ENCODE peak calls at places on chromosomes 16 and 17, in six cellular contexts. H, W, J, E, Y and T are unnamed samples. For H3K4me1, the result is how much of the 10 kb centered on the place peaks cover.

GRCh38 chr16:67150833-67151396 is at the start of gene B3GNT9:
- DNase-seq in H (peak), W (peak), J (peak), E (peak), Y (no peak), T (peak)

GRCh38 chr16:4450921-4451619 is 23.4 kb downstream of the NMRAL1 start:
- DNase-seq in H (no peak), W (peak), J (no peak), E (no peak), Y (no peak), T (no peak)

GRCh38 chr17:48997827-48998556 is 807 bp downstream of the IGF2BP1 start:
- DNase-seq in H (no peak), W (no peak), J (no peak), E (no peak), Y (no peak), T (no peak)

GRCh38 chr16:85523602-85524364 is 89.3 kb upstream of the GSE1 start:
- DNase-seq in H (no peak), W (no peak), J (no peak), E (no peak), Y (no peak), T (peak)

GRCh38 chr17:83190601-83191387 is 111.4 kb downstream of the METRNL start:
- DNase-seq in H (no peak), W (no peak), J (peak), E (no peak), Y (peak), T (peak)

GRCh38 chr16:12000032-12000431 is 23.5 kb downstream of the SNX29 start:
- DNase-seq in H (no peak), W (no peak), J (no peak), E (no peak), Y (no peak), T (no peak)

GRCh38 chr17:57898487-57899311 is 48.9 kb upstream of the MRPS23 start:
- DNase-seq in H (no peak), W (peak), J (peak), E (peak), Y (no peak), T (peak)

GRCh38 chr16:66911112-66911511 is 7.6 kb downstream of the CDH16 start:
- DNase-seq in H (no peak), W (peak), J (no peak), E (no peak), Y (no peak), T (no peak)

GRCh38 chr16:57802635-57803412 is 533 bp upstream of the KIFC3 start:
- DNase-seq in H (no peak), W (no peak), J (no peak), E (no peak), Y (no peak), T (peak)

GRCh38 chr16:22373662-22374310 is 633 bp downstream of the CDR2 start:
- DNase-seq in H (peak), W (peak), J (peak), E (peak), Y (no peak), T (peak)

GRCh38 chr17:73271078-73271477 is 9.4 kb upstream of the CPSF4L start:
- DNase-seq in H (no peak), W (no peak), J (no peak), E (no peak), Y (no peak), T (no peak)

GRCh38 chr16:23030001-23030400 is 119.3 kb downstream of the USP31 start:
- DNase-seq in H (no peak), W (no peak), J (no peak), E (no peak), Y (no peak), T (no peak)

GRCh38 chr17:81434079-81434478 is 38.8 kb downstream of the BAHCC1 start:
- DNase-seq in H (no peak), W (peak), J (no peak), E (no peak), Y (no peak), T (no peak)

GRCh38 chr17:46764335-46764708 is 54.2 kb downstream of the WNT3 start:
- DNase-seq in H (no peak), W (no peak), J (no peak), E (no peak), Y (no peak), T (no peak)

GRCh38 chr17:46764709-46765401 is 53.6 kb downstream of the WNT3 start:
- DNase-seq in H (no peak), W (peak), J (no peak), E (peak), Y (no peak), T (peak)

GRCh38 chr17:46765491-46765890 is 53.0 kb downstream of the WNT3 start:
- DNase-seq in H (no peak), W (no peak), J (peak), E (no peak), Y (no peak), T (peak)

GRCh38 chr17:46768540-46768870 is 50.0 kb downstream of the WNT3 start:
- DNase-seq in H (no peak), W (no peak), J (no peak), E (no peak), Y (no peak), T (no peak)

GRCh38 chr17:46766493-46767491 is 51.7 kb downstream of the WNT3 start:
- DNase-seq in H (peak), W (no peak), J (no peak), E (no peak), Y (no peak), T (no peak)
- H3K4me1 ChIP-seq in H (under half), W (under half), J (under half), E (under half), Y (under half), T (under half)

GRCh38 chr17:50466371-50467113 is 2.1 kb downstream of the CHAD start:
- DNase-seq in H (peak), W (no peak), J (peak), E (no peak), Y (no peak), T (no peak)
- H3K27ac ChIP-seq in H (peak), W (no peak), J (no peak), E (no peak), Y (no peak), T (no peak)

DNA sequence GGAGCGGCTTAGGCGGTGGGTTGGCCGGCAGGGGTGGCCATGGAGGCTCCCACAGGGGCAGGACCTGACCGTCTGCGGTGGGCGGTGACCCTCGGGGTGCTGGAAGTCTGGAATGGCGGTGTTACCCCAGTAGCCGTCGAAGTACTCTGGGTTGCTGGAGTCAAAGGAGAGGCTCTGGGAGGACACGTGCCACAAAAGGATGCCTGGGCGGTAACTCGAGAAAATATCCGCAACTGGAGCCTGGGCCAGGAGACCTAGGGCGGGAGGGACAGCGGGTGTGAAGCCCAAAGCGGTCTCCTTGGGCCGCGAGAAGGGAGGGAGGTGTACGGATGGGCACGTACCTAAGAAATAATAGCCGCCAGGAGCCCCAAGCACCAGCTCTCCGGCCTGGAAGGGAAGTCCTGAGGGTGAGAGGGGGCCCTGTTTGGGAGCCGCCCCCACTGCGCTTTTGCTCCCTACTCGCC is 4.6 kb downstream of the ITGA2B start:
- DNase-seq in H (no peak), W (peak), J (peak), E (peak), Y (no peak), T (no peak)
- H3K4me1 ChIP-seq in H (under half), W (under half), J (under half), E (under half), Y (under half), T (under half)

GRCh38 chr17:20920813-20921199 is 122.0 kb downstream of the USP22 start:
- DNase-seq in H (no peak), W (peak), J (no peak), E (peak), Y (no peak), T (no peak)

GRCh38 chr17:20925091-20925490 is 117.7 kb downstream of the USP22 start:
- DNase-seq in H (no peak), W (peak), J (no peak), E (no peak), Y (no peak), T (no peak)

GRCh38 chr17:20924306-20924705 is 118.5 kb downstream of the USP22 start:
- DNase-seq in H (no peak), W (no peak), J (no peak), E (no peak), Y (no peak), T (no peak)

GRCh38 chr17:20919990-20920812 is 122.6 kb downstream of the USP22 start:
- DNase-seq in H (no peak), W (no peak), J (no peak), E (no peak), Y (no peak), T (no peak)

GRCh38 chr17:20922128-20922670 is 120.6 kb downstream of the USP22 start:
- DNase-seq in H (no peak), W (peak), J (no peak), E (peak), Y (no peak), T (no peak)
- H3K27ac ChIP-seq in H (peak), W (peak), J (no peak), E (peak), Y (peak), T (no peak)

DNA sequence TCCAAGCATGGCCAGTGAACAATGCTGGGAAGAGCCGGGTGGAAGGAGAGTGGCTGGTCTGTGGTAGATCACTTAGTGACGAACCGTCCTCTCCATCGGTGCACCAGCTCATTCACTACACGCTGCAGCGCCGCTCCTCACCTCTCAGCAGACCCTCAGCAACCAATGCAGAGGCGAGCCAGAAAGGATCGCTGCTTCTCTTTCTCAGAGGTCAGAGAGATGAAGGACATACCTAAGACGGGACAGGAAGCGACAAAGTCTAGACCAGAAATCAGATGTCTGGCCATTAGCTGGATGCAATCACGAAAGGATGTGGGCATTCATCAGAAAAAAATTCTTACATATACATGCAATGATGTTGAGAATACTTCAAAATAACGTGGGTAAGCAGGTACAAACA is 26.9 kb downstream of the NSMCE1 start:
- DNase-seq in H (no peak), W (no peak), J (no peak), E (no peak), Y (no peak), T (no peak)
- H3K4me1 ChIP-seq in H (under half), W (half or more), J (under half), E (under half), Y (half or more), T (half or more)

DNA sequence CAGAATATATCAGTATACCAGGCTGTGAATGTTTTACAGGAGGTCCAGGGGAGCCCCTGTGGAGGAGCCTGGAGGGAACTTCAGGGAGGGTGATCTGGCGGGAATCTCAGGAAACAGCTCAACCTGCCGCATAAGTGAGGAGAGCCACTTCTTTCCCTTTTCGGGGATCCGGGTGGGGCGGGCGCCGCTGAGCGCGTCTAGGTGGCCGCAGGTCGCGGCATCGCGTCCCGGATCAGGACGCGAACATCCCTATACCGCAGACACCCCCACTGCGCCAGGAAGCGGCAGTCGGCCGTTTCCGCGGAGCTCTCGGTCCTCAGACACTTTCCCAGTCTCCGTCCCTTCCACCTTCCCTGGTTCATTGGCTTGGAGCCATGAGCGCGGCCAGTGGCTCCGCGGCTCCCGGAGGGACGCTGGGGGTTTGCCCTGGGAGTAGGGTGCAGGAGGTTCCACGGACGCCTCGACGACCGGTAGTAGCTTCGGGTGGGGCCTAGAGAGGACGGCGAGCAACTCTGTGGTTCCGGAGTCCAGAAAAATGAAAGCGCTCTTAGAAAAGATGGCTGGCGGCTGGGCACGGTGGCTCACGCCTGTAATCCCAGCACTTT is 3.1 kb upstream of the ZNF764 start:
- DNase-seq in H (peak), W (no peak), J (peak), E (no peak), Y (no peak), T (peak)
- H3K27ac ChIP-seq in H (peak), W (no peak), J (no peak), E (no peak), Y (no peak), T (peak)

DNA sequence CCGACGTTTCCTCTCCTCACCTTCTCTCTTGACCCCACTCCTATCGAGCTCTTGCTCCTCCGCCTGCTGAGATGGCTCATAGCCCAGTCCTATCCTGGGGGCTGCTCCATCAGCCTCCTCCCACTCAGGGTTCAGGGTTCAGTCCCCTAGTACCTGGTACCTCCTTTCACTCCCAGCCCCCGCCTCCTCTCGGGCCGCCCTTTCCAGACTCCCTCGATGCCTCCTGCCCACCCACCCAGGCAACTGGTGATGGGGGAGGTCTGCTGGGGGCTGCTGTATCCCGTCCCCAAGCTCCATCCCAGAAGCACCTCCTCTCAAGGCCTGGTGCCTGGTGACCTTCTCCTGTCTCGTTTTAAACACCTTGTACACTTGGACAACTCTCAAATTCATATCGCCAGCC is 93.9 kb downstream of the AMFR start:
- DNase-seq in H (no peak), W (no peak), J (no peak), E (no peak), Y (no peak), T (no peak)
- H3K4me1 ChIP-seq in H (under half), W (under half), J (under half), E (under half), Y (under half), T (under half)

GRCh38 chr17:63246344-63246743 is 199.8 kb downstream of the CYB561 start:
- DNase-seq in H (no peak), W (peak), J (no peak), E (no peak), Y (no peak), T (no peak)

GRCh38 chr17:63250830-63251229 is 195.3 kb downstream of the CYB561 start:
- DNase-seq in H (no peak), W (peak), J (no peak), E (no peak), Y (no peak), T (no peak)

GRCh38 chr17:63247706-63248105 is 198.4 kb downstream of the CYB561 start:
- DNase-seq in H (no peak), W (peak), J (no peak), E (no peak), Y (no peak), T (no peak)

GRCh38 chr17:63249256-63250006 is 196.7 kb downstream of the CYB561 start:
- DNase-seq in H (no peak), W (no peak), J (no peak), E (no peak), Y (no peak), T (no peak)
- H3K27ac ChIP-seq in H (no peak), W (no peak), J (no peak), E (no peak), Y (no peak), T (no peak)

GRCh38 chr16:78811247-78811646 is 711.8 kb downstream of the WWOX start:
- DNase-seq in H (no peak), W (no peak), J (no peak), E (no peak), Y (no peak), T (no peak)
- H3K4me1 ChIP-seq in H (under half), W (under half), J (under half), E (under half), Y (under half), T (under half)

DNA sequence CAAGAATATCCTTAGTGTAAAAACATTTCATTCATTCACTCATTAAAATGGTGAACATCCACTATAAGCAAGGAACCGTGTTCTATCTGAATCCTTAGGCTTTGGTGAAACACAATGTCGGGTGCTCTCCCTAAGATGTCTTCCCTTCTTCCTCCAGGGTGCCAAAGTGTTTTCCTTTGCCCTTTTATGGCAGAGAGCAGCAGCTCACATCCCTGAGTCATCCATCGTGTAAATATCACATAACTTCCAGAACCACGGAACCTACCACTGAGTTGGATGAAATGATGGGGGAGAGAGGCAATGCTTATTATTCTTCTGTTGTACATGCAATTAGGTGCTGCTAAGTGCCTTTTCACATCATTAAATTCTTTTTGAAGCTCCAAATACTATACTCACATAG is 50.2 kb downstream of the DNAH3 start:
- DNase-seq in H (no peak), W (peak), J (no peak), E (peak), Y (no peak), T (no peak)
- H3K27ac ChIP-seq in H (no peak), W (peak), J (no peak), E (peak), Y (no peak), T (no peak)